ENCODE peak calls at places on chromosome 11, in eight cellular contexts. F, B, H, W, G, D, M and S are unnamed samples.

GRCh38 chr11:61972112-61972795 is 4.8 kb upstream of the FTH1 start:
- DNase-seq in F (no peak), B (no peak), H (no peak), W (no peak), G (no peak), D (no peak), M (no peak), S (peak; percentile 22)

GRCh38 chr11:79547256-79547655 is 106.4 kb upstream of the TENM4 start:
- DNase-seq in F (no peak), B (no peak), H (no peak), W (no peak), G (no peak), D (no peak), M (no peak), S (no peak)

GRCh38 chr11:44766972-44767278 is 40.2 kb downstream of the TSPAN18 start:
- DNase-seq in F (no peak), B (no peak), H (no peak), W (no peak), G (peak; percentile 68), D (no peak), M (no peak), S (no peak)

GRCh38 chr11:102006835-102007566 is 40.2 kb upstream of the CFAP300 start:
- DNase-seq in F (peak; percentile 14), B (no peak), H (peak; percentile 67), W (no peak), G (no peak), D (peak; percentile 5), M (no peak), S (no peak)

GRCh38 chr11:1077417-1078119 is 2.9 kb downstream of the MUC2 start:
- DNase-seq in F (no peak), B (no peak), H (no peak), W (no peak), G (no peak), D (no peak), M (no peak), S (peak; percentile 77)

GRCh38 chr11:6455070-6455469 is 14.3 kb upstream of the HPX start:
- DNase-seq in F (no peak), B (no peak), H (no peak), W (no peak), G (no peak), D (no peak), M (no peak), S (no peak)

GRCh38 chr11:103619480-103619879 is 417.0 kb upstream of the DDI1 start:
- DNase-seq in F (no peak), B (no peak), H (peak; percentile 62), W (no peak), G (peak; percentile 5), D (no peak), M (no peak), S (no peak)

GRCh38 chr11:67606150-67606476 is 623 bp upstream of the NDUFV1 start:
- DNase-seq in F (no peak), B (no peak), H (no peak), W (no peak), G (peak; percentile 26), D (no peak), M (no peak), S (peak; percentile 76)

GRCh38 chr11:10984250-10984649 is 126.4 kb upstream of the ZBED5 start:
- DNase-seq in F (no peak), B (no peak), H (no peak), W (no peak), G (no peak), D (no peak), M (no peak), S (no peak)

GRCh38 chr11:63818609-63819008 is 5.4 kb downstream of the SPINDOC start:
- DNase-seq in F (no peak), B (no peak), H (no peak), W (no peak), G (no peak), D (no peak), M (no peak), S (no peak)

GRCh38 chr11:90840071-90840470 is 617.2 kb upstream of the CHORDC1 start:
- DNase-seq in F (no peak), B (no peak), H (peak; percentile 87), W (no peak), G (no peak), D (no peak), M (no peak), S (no peak)

GRCh38 chr11:70112017-70112434 is 33.9 kb downstream of the ANO1 start:
- DNase-seq in F (no peak), B (no peak), H (no peak), W (no peak), G (peak; percentile 66), D (no peak), M (no peak), S (no peak)

GRCh38 chr11:73265278-73265810 is 6.8 kb upstream of the P2RY6 start:
- DNase-seq in F (no peak), B (no peak), H (no peak), W (no peak), G (no peak), D (no peak), M (no peak), S (peak; percentile 30)

GRCh38 chr11:11137339-11137738 is 215.7 kb downstream of the CSNK2A3 start:
- DNase-seq in F (no peak), B (no peak), H (no peak), W (no peak), G (no peak), D (no peak), M (no peak), S (no peak)

GRCh38 chr11:110470716-110471115 is 41.0 kb downstream of the FDX1 start:
- DNase-seq in F (no peak), B (no peak), H (no peak), W (no peak), G (no peak), D (no peak), M (no peak), S (no peak)

GRCh38 chr11:20097319-20098221 is 62.7 kb downstream of the DBX1 start:
- DNase-seq in F (no peak), B (peak; percentile 97), H (peak; percentile 60), W (no peak), G (no peak), D (no peak), M (peak; percentile 59), S (no peak)

GRCh38 chr11:73205666-73206343 is 12.3 kb upstream of the P2RY2 start:
- DNase-seq in F (no peak), B (no peak), H (no peak), W (no peak), G (no peak), D (no peak), M (no peak), S (no peak)

GRCh38 chr11:31968774-31969433 is 122.0 kb upstream of the RCN1 start:
- DNase-seq in F (no peak), B (peak; percentile 50), H (peak; percentile 78), W (no peak), G (no peak), D (peak; percentile 32), M (no peak), S (no peak)
- H3K4me3 ChIP-seq in F (no peak overlapping the region), B (no peak overlapping the region), H (peak overlapping the region; percentile 42), W (no peak overlapping the region), G (no peak overlapping the region), D (no peak overlapping the region), M (no peak overlapping the region), S (no peak overlapping the region)

GRCh38 chr11:9681583-9682372 is 17.9 kb downstream of the SWAP70 start:
- DNase-seq in F (no peak), B (no peak), H (no peak), W (no peak), G (no peak), D (no peak), M (no peak), S (no peak)
- H3K4me3 ChIP-seq in F (no peak overlapping the region), B (no peak overlapping the region), H (no peak overlapping the region), W (no peak overlapping the region), G (no peak overlapping the region), D (no peak overlapping the region), M (no peak overlapping the region), S (no peak overlapping the region)

DNA sequence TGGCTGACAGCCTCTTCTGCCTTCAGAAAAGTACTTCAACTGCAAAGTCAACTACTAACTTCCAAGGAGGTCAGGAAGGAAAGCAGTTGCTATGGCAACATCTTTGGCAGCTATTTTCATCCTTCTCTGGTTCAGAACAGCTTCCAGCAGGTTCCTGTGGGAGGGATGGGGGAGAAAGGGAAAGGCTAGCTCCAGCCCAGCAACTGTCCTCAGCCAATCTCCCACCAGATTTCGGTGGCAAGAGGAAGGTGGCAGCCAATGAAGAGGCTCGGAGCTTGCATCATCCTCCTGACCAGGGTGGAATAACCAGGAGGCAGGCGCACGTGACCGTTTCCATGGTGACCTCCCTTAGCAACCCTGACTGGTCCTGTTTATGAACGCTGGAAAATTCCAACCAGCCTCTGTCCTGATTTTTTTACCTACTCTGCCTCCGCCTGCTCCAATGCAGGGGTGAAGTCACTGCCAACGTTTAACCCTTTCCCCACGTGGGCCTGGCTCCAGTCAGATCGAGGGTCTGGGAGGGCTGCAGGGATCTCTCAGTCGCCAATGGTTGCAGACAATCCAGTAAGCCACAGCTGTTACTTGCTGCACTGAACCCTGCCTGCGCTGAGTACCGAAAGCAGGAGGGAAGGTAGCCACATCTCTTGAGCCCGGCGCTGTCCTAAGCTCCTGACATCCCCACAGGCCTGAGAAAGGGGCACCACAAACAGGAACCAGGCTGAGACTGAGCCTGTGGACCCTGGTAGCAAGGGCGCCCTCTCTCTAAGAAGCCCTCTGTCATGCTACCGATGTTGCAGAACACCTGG is 11.2 kb upstream of the MALAT1 start:
- DNase-seq in F (peak; percentile 97), B (peak; percentile 100), H (peak; percentile 94), W (peak; percentile 100), G (peak; percentile 99), D (peak; percentile 96), M (peak; percentile 100), S (peak; percentile 100)
- H3K4me3 ChIP-seq in F (no peak overlapping the region), B (no peak overlapping the region), H (no peak overlapping the region), W (no peak overlapping the region), G (peak overlapping the region; percentile 10), D (no peak overlapping the region), M (peak overlapping the region; percentile 6), S (no peak overlapping the region)

GRCh38 chr11:66154109-66154508 is 84.0 kb downstream of the PACS1 start:
- DNase-seq in F (no peak), B (no peak), H (no peak), W (no peak), G (no peak), D (no peak), M (no peak), S (no peak)

GRCh38 chr11:66151273-66151672 is 81.2 kb downstream of the PACS1 start:
- DNase-seq in F (no peak), B (no peak), H (no peak), W (no peak), G (no peak), D (no peak), M (no peak), S (no peak)

GRCh38 chr11:66150725-66151124 is 80.7 kb downstream of the PACS1 start:
- DNase-seq in F (no peak), B (no peak), H (no peak), W (no peak), G (no peak), D (no peak), M (no peak), S (no peak)

GRCh38 chr11:66146940-66147339 is 76.9 kb downstream of the PACS1 start:
- DNase-seq in F (no peak), B (no peak), H (no peak), W (no peak), G (no peak), D (no peak), M (no peak), S (no peak)

DNA sequence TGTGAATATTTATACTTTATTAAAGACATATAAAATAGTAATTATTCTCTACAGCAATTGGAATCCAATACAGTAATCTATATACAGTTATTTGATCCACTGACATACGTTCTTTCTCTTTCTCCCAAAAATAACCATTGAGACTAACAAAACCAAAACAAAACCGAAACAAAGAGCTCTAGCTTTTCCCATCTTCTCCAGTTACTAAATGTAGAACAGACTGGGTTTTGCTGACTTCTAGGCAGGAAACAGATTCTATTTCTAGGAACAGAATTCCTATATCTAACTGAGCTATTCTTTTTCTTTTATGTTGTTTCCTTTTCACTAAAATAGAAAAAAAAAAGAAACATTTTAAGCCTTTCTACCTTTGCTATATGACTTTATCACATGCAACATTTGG is 80.1 kb downstream of the PACS1 start:
- DNase-seq in F (no peak), B (no peak), H (no peak), W (no peak), G (no peak), D (no peak), M (no peak), S (no peak)
- H3K4me3 ChIP-seq in F (no peak overlapping the region), B (no peak overlapping the region), H (no peak overlapping the region), W (no peak overlapping the region), G (no peak overlapping the region), D (no peak overlapping the region), M (no peak overlapping the region), S (no peak overlapping the region)